ENCODE peak calls at places on chromosomes 2 and 18, in eight cellular contexts. U is RCC 7860; T is frontal cortex; N is KG1; V is naive thymus-derived CD8-positive, alpha-beta T cell; I is HCEC 1CT; A is endodermal cell; K is BE2C. P is an unnamed sample.

GRCh38 chr2:48651127-48651526 is 33.5 kb downstream of the GTF2A1L start:
- DNase-seq in U (no peak), T (no peak), N (no peak), V (no peak), I (peak), A (no peak), K (no peak), P (no peak)

GRCh38 chr2:73700661-73701447 is 36.3 kb downstream of the TPRKB start:
- DNase-seq in U (no peak), T (no peak), N (no peak), V (no peak), I (no peak), A (no peak), K (no peak), P (no peak)

GRCh38 chr2:217827430-217828201 is 175.2 kb downstream of the TNS1 start:
- DNase-seq in U (no peak), T (no peak), N (no peak), V (no peak), I (no peak), A (no peak), K (no peak), P (no peak)

GRCh38 chr2:39919511-39920317 is 140.7 kb upstream of the THUMPD2 start:
- DNase-seq in U (no peak), T (no peak), N (no peak), V (no peak), I (no peak), A (no peak), K (no peak), P (no peak)

GRCh38 chr2:17748745-17749144 is 4.9 kb downstream of the SMC6 start:
- DNase-seq in U (no peak), T (no peak), N (no peak), V (no peak), I (no peak), A (no peak), K (no peak), P (no peak)

GRCh38 chr2:205725059-205725458 is 42.8 kb downstream of the NRP2 start:
- DNase-seq in U (no peak), T (no peak), N (no peak), V (no peak), I (no peak), A (no peak), K (no peak), P (no peak)

GRCh38 chr2:136647039-136647438 is 118.3 kb upstream of the THSD7B start:
- DNase-seq in U (no peak), T (no peak), N (no peak), V (no peak), I (no peak), A (no peak), K (no peak), P (no peak)

GRCh38 chr2:120445431-120446143 is 99.7 kb downstream of the INHBB start:
- DNase-seq in U (peak), T (no peak), N (no peak), V (no peak), I (no peak), A (no peak), K (no peak), P (no peak)

GRCh38 chr18:28411806-28412205 is 234.9 kb upstream of the CDH2 start:
- DNase-seq in U (no peak), T (no peak), N (no peak), V (no peak), I (peak), A (no peak), K (no peak), P (no peak)

GRCh38 chr2:220904015-220904414 is 668.1 kb downstream of the EPHA4 start:
- DNase-seq in U (no peak), T (no peak), N (no peak), V (no peak), I (no peak), A (no peak), K (no peak), P (no peak)

GRCh38 chr2:30763151-30763660 is 44.0 kb downstream of the CAPN13 start:
- DNase-seq in U (no peak), T (no peak), N (no peak), V (no peak), I (peak), A (no peak), K (no peak), P (no peak)

GRCh38 chr2:109376115-109376514 is 237.7 kb downstream of the SEPTIN10 start:
- DNase-seq in U (no peak), T (no peak), N (no peak), V (no peak), I (no peak), A (peak), K (no peak), P (no peak)

GRCh38 chr2:29742641-29743040 is 178.7 kb downstream of the ALK start:
- DNase-seq in U (no peak), T (no peak), N (no peak), V (no peak), I (no peak), A (no peak), K (no peak), P (no peak)

GRCh38 chr2:58215429-58215828 is 25.7 kb downstream of the FANCL start:
- DNase-seq in U (no peak), T (no peak), N (no peak), V (no peak), I (no peak), A (no peak), K (no peak), P (no peak)

GRCh38 chr2:240629968-240630770 is 4.9 kb downstream of the GPR35 start:
- DNase-seq in U (no peak), T (no peak), N (no peak), V (no peak), I (no peak), A (peak), K (no peak), P (no peak)

GRCh38 chr2:62797107-62797506 is 91.6 kb downstream of the EHBP1 start:
- DNase-seq in U (no peak), T (no peak), N (no peak), V (no peak), I (no peak), A (no peak), K (no peak), P (no peak)